ENCODE peak calls at places on chromosomes 6 and 20, in six cellular contexts. One of them, this sample, is unnamed. For H3K36me3 and H3K4me1, the result is how much of the 10 kb centered on the place peaks cover.

GRCh38 chr20:50475879-50476292 is 34.3 kb upstream of the PTPN1 start:
- DNase-seq in osteoblast: no peak
- DNase-seq in naive thymus-derived CD4-positive, alpha-beta T cell: no peak
- DNase-seq in breast epithelium: no peak
- DNase-seq in mucosa of descending colon: peak
- DNase-seq in BE2C: no peak
- DNase-seq in this sample: peak

GRCh38 chr20:45064812-45065211 is 36.1 kb downstream of the KCNS1 start:
- DNase-seq in osteoblast: no peak
- DNase-seq in naive thymus-derived CD4-positive, alpha-beta T cell: no peak
- DNase-seq in breast epithelium: no peak
- DNase-seq in mucosa of descending colon: no peak
- DNase-seq in BE2C: no peak
- DNase-seq in this sample: no peak

GRCh38 chr6:158439255-158439654 is 120.6 kb upstream of the TMEM181 start:
- DNase-seq in osteoblast: no peak
- DNase-seq in naive thymus-derived CD4-positive, alpha-beta T cell: no peak
- DNase-seq in breast epithelium: no peak
- DNase-seq in mucosa of descending colon: no peak
- DNase-seq in BE2C: no peak
- DNase-seq in this sample: no peak

GRCh38 chr6:140071115-140071514 is 696.7 kb upstream of the CITED2 start:
- DNase-seq in osteoblast: no peak
- DNase-seq in naive thymus-derived CD4-positive, alpha-beta T cell: no peak
- DNase-seq in breast epithelium: no peak
- DNase-seq in mucosa of descending colon: peak
- DNase-seq in BE2C: peak
- DNase-seq in this sample: no peak

GRCh38 chr20:2699775-2700413 is 7.3 kb downstream of the EBF4 start:
- DNase-seq in osteoblast: no peak
- DNase-seq in naive thymus-derived CD4-positive, alpha-beta T cell: no peak
- DNase-seq in breast epithelium: no peak
- DNase-seq in mucosa of descending colon: no peak
- DNase-seq in BE2C: no peak
- DNase-seq in this sample: no peak

GRCh38 chr6:108835218-108835850 is 12.9 kb upstream of the ARMC2 start:
- DNase-seq in osteoblast: peak
- DNase-seq in naive thymus-derived CD4-positive, alpha-beta T cell: peak
- DNase-seq in breast epithelium: peak
- DNase-seq in mucosa of descending colon: peak
- DNase-seq in BE2C: peak
- DNase-seq in this sample: peak

GRCh38 chr20:3405139-3405538 is 2.3 kb downstream of the DNAAF9 start:
- DNase-seq in osteoblast: peak
- DNase-seq in naive thymus-derived CD4-positive, alpha-beta T cell: no peak
- DNase-seq in breast epithelium: no peak
- DNase-seq in mucosa of descending colon: no peak
- DNase-seq in BE2C: no peak
- DNase-seq in this sample: no peak

GRCh38 chr6:42689371-42689770 is 33.0 kb downstream of the PRPH2 start:
- DNase-seq in osteoblast: no peak
- DNase-seq in naive thymus-derived CD4-positive, alpha-beta T cell: no peak
- DNase-seq in breast epithelium: no peak
- DNase-seq in mucosa of descending colon: no peak
- DNase-seq in BE2C: no peak
- DNase-seq in this sample: no peak

GRCh38 chr20:15446373-15446772 is 1109.0 kb upstream of the FLRT3 start:
- DNase-seq in osteoblast: no peak
- DNase-seq in naive thymus-derived CD4-positive, alpha-beta T cell: no peak
- DNase-seq in breast epithelium: peak
- DNase-seq in mucosa of descending colon: no peak
- DNase-seq in BE2C: no peak
- DNase-seq in this sample: no peak

GRCh38 chr6:139431602-139431956 is 57.1 kb upstream of the CITED2 start:
- DNase-seq in osteoblast: no peak
- DNase-seq in naive thymus-derived CD4-positive, alpha-beta T cell: no peak
- DNase-seq in breast epithelium: no peak
- DNase-seq in mucosa of descending colon: no peak
- DNase-seq in BE2C: no peak
- DNase-seq in this sample: no peak

GRCh38 chr6:13517116-13517515 is 29.7 kb upstream of the GFOD1 start:
- DNase-seq in osteoblast: no peak
- DNase-seq in naive thymus-derived CD4-positive, alpha-beta T cell: no peak
- DNase-seq in breast epithelium: no peak
- DNase-seq in mucosa of descending colon: no peak
- DNase-seq in BE2C: no peak
- DNase-seq in this sample: no peak

GRCh38 chr6:7846971-7847818 is 63.4 kb downstream of the TXNDC5 start:
- DNase-seq in osteoblast: peak
- DNase-seq in naive thymus-derived CD4-positive, alpha-beta T cell: no peak
- DNase-seq in breast epithelium: no peak
- DNase-seq in mucosa of descending colon: no peak
- DNase-seq in BE2C: no peak
- DNase-seq in this sample: no peak

DNA sequence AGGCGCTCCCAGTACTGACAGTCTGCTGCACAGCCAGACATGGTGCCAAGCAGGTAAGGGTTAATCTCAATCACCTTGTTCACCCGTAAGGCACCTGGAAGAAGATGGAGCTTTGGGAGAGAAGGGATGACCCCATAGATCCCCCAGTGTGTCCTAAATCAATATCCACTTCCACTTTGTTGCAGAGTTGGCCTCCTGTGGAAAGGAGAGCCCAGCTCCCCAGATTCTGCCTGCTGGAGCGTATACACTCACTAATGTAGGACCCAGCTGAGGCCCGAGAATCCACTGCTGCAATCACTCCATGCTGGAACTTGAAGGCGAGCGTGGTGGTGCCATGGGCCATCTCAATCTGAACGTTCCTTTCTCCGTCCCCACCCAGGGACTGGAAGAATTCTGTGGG is 1.2 kb downstream of the PSMB8 start:
- DNase-seq in osteoblast: no peak
- DNase-seq in naive thymus-derived CD4-positive, alpha-beta T cell: no peak
- DNase-seq in breast epithelium: peak
- DNase-seq in mucosa of descending colon: no peak
- DNase-seq in BE2C: no peak
- DNase-seq in this sample: no peak
- H3K36me3 ChIP-seq in osteoblast: under half
- H3K36me3 ChIP-seq in naive thymus-derived CD4-positive, alpha-beta T cell: under half
- H3K36me3 ChIP-seq in breast epithelium: under half
- H3K36me3 ChIP-seq in mucosa of descending colon: under half
- H3K36me3 ChIP-seq in BE2C: under half
- H3K36me3 ChIP-seq in this sample: under half

GRCh38 chr20:41030536-41031242 is 2.1 kb downstream of the TOP1 start:
- DNase-seq in osteoblast: peak
- DNase-seq in naive thymus-derived CD4-positive, alpha-beta T cell: no peak
- DNase-seq in breast epithelium: no peak
- DNase-seq in mucosa of descending colon: no peak
- DNase-seq in BE2C: no peak
- DNase-seq in this sample: no peak
- H3K4me1 ChIP-seq in osteoblast: under half
- H3K4me1 ChIP-seq in naive thymus-derived CD4-positive, alpha-beta T cell: under half
- H3K4me1 ChIP-seq in breast epithelium: under half
- H3K4me1 ChIP-seq in mucosa of descending colon: under half
- H3K4me1 ChIP-seq in BE2C: under half
- H3K4me1 ChIP-seq in this sample: under half

DNA sequence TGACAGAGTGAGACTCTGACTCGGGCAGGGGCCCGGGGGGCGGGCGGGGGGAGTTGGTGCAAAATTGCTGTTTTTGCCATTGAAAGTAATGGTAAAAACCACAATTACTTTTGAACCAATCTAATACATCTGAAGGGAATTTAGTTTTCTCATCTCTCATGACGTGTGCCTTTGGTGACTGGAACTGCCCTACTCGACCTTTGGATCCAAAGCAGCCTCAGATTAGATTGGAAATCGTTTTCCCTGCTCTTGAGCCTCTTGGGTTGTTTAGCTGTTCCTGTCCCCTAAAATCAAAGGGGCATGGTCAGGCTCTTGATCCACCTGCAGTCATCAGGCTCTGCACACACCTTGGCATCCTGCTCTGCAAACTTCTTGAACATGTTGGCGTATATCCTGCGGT is 64.0 kb upstream of the TULP1 start:
- DNase-seq in osteoblast: no peak
- DNase-seq in naive thymus-derived CD4-positive, alpha-beta T cell: no peak
- DNase-seq in breast epithelium: no peak
- DNase-seq in mucosa of descending colon: no peak
- DNase-seq in BE2C: no peak
- DNase-seq in this sample: no peak
- H3K36me3 ChIP-seq in osteoblast: under half
- H3K36me3 ChIP-seq in naive thymus-derived CD4-positive, alpha-beta T cell: under half
- H3K36me3 ChIP-seq in breast epithelium: under half
- H3K36me3 ChIP-seq in mucosa of descending colon: under half
- H3K36me3 ChIP-seq in BE2C: under half
- H3K36me3 ChIP-seq in this sample: half or more

GRCh38 chr20:62371588-62372041 is 4.5 kb upstream of the LAMA5 start:
- DNase-seq in osteoblast: no peak
- DNase-seq in naive thymus-derived CD4-positive, alpha-beta T cell: no peak
- DNase-seq in breast epithelium: no peak
- DNase-seq in mucosa of descending colon: no peak
- DNase-seq in BE2C: no peak
- DNase-seq in this sample: no peak

GRCh38 chr20:62369508-62370114 is 2.5 kb upstream of the LAMA5 start:
- DNase-seq in osteoblast: no peak
- DNase-seq in naive thymus-derived CD4-positive, alpha-beta T cell: no peak
- DNase-seq in breast epithelium: no peak
- DNase-seq in mucosa of descending colon: no peak
- DNase-seq in BE2C: no peak
- DNase-seq in this sample: no peak

GRCh38 chr20:62372042-62372993 is 5.2 kb upstream of the LAMA5 start:
- DNase-seq in osteoblast: no peak
- DNase-seq in naive thymus-derived CD4-positive, alpha-beta T cell: no peak
- DNase-seq in breast epithelium: no peak
- DNase-seq in mucosa of descending colon: no peak
- DNase-seq in BE2C: no peak
- DNase-seq in this sample: no peak

GRCh38 chr20:62370115-62370806 is 3.1 kb upstream of the LAMA5 start:
- DNase-seq in osteoblast: peak
- DNase-seq in naive thymus-derived CD4-positive, alpha-beta T cell: no peak
- DNase-seq in breast epithelium: no peak
- DNase-seq in mucosa of descending colon: no peak
- DNase-seq in BE2C: no peak
- DNase-seq in this sample: no peak

DNA sequence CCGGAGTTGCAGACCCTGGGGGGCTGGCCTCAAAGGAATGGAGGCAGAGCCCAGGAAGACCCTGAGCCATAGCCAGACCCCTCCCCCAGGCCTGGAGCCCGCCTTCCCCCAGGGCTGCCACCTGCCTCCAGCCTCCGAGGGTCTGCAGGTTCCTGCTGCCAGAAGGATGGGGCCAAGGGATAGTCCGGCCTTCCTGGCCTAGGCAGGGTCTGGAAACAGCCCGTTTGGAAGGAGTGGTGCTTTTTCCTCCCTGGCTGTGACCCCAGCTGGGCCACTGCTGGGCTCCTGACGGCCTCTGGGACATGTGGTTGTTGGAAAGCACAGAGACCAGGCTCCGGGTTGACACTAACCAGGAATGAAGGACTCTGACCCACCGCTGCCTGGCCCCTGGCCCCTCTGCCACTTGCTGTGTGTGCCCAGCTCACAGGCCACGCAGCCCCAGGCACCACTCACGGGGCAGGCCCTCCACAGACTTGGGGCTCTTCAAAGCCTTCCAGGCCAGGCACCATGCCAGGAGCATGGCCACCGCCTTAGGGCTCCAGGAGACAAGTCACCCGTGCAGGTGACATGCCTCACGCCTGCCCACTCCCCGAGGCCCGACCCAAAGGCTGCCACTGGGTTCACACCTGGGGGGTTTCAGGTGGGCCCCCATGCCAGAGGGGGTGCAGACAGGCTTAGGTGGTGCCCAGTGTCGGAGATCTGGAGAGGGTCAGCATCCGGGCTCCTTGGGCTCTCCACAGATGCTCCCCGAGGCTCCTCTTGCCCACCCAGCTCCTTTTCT is 3.9 kb upstream of the LAMA5 start:
- DNase-seq in osteoblast: no peak
- DNase-seq in naive thymus-derived CD4-positive, alpha-beta T cell: no peak
- DNase-seq in breast epithelium: no peak
- DNase-seq in mucosa of descending colon: no peak
- DNase-seq in BE2C: no peak
- DNase-seq in this sample: no peak
- H3K4me1 ChIP-seq in osteoblast: under half
- H3K4me1 ChIP-seq in naive thymus-derived CD4-positive, alpha-beta T cell: under half
- H3K4me1 ChIP-seq in breast epithelium: under half
- H3K4me1 ChIP-seq in mucosa of descending colon: under half
- H3K4me1 ChIP-seq in BE2C: under half
- H3K4me1 ChIP-seq in this sample: half or more

GRCh38 chr6:90173262-90173926 is 123.2 kb downstream of the BACH2 start:
- DNase-seq in osteoblast: no peak
- DNase-seq in naive thymus-derived CD4-positive, alpha-beta T cell: peak
- DNase-seq in breast epithelium: no peak
- DNase-seq in mucosa of descending colon: no peak
- DNase-seq in BE2C: no peak
- DNase-seq in this sample: no peak
- H3K36me3 ChIP-seq in osteoblast: under half
- H3K36me3 ChIP-seq in naive thymus-derived CD4-positive, alpha-beta T cell: under half
- H3K36me3 ChIP-seq in breast epithelium: under half
- H3K36me3 ChIP-seq in mucosa of descending colon: under half
- H3K36me3 ChIP-seq in BE2C: under half
- H3K36me3 ChIP-seq in this sample: under half

This sample was measured in transverse colon.